ENCODE peak calls at places on chromosomes 6 and 20, in seven cellular contexts. U, Z, L, T, A, W and B are unnamed samples.

GRCh38 chr20:25076731-25077609 is 5.0 kb downstream of the VSX1 start:
- DNase-seq in W (no peak), U (peak), L (no peak), T (no peak), A (peak), Z (no peak), B (no peak)

GRCh38 chr6:699319-699718 is 6.4 kb upstream of the EXOC2 start:
- DNase-seq in T (no peak), L (no peak), A (no peak), W (no peak), U (no peak), Z (no peak), B (no peak)

GRCh38 chr6:96420294-96420693 is 101.3 kb upstream of the UFL1 start:
- DNase-seq in W (no peak), T (no peak), U (no peak), L (no peak), Z (no peak), A (no peak), B (no peak)

GRCh38 chr20:51500311-51500710 is 42.2 kb downstream of the NFATC2 start:
- DNase-seq in T (peak), Z (no peak), A (no peak), L (peak), W (peak), U (no peak), B (peak)

GRCh38 chr20:63648190-63648589 is 5.0 kb downstream of the STMN3 start:
- DNase-seq in Z (no peak), L (no peak), T (no peak), W (no peak), U (no peak), A (no peak), B (no peak)

GRCh38 chr6:133595076-133595868 is 293.6 kb upstream of the TCF21 start:
- DNase-seq in Z (no peak), U (no peak), L (no peak), W (no peak), T (no peak), A (no peak), B (no peak)

GRCh38 chr6:158313989-158314388 is 1.7 kb downstream of the TULP4 start:
- DNase-seq in T (no peak), Z (no peak), L (no peak), W (no peak), U (no peak), A (no peak), B (peak)

GRCh38 chr6:35136185-35136584 is 5.0 kb downstream of the TCP11 start:
- DNase-seq in U (no peak), Z (no peak), L (no peak), W (no peak), A (no peak), T (no peak), B (no peak)

GRCh38 chr6:88616380-88616779 is 347.0 kb downstream of the RNGTT start:
- DNase-seq in A (no peak), T (no peak), L (no peak), W (no peak), Z (no peak), U (no peak), B (no peak)

GRCh38 chr20:62120990-62121775 is 1.1 kb upstream of the LSM14B start:
- DNase-seq in W (no peak), Z (no peak), L (no peak), A (peak), U (no peak), T (no peak), B (no peak)

GRCh38 chr20:7926767-7927166 is 13.5 kb downstream of the HAO1 start:
- DNase-seq in Z (no peak), T (no peak), W (no peak), L (no peak), A (peak), U (no peak), B (no peak)

GRCh38 chr6:16126881-16127280 is 2.0 kb upstream of the MYLIP start:
- DNase-seq in Z (no peak), L (no peak), A (no peak), W (no peak), U (no peak), T (no peak), B (no peak)

GRCh38 chr6:100918152-100918551 is 37.0 kb upstream of the ASCC3 start:
- DNase-seq in Z (no peak), T (no peak), A (no peak), W (no peak), U (no peak), L (no peak), B (no peak)

GRCh38 chr6:148446681-148447080 is 104.0 kb downstream of the SASH1 start:
- DNase-seq in L (no peak), T (no peak), Z (no peak), W (no peak), U (no peak), A (no peak), B (no peak)

GRCh38 chr6:63637865-63638445 is 2.4 kb downstream of the PHF3 start:
- DNase-seq in W (no peak), Z (no peak), A (peak), U (no peak), T (no peak), L (no peak), B (no peak)

GRCh38 chr6:137975058-137975940 is 108.2 kb downstream of the TNFAIP3 start:
- DNase-seq in U (no peak), W (no peak), Z (no peak), L (no peak), T (peak), A (peak), B (no peak)

GRCh38 chr6:33875141-33875581 is 71.4 kb upstream of the MLN start:
- DNase-seq in A (no peak), L (no peak), W (no peak), T (no peak), U (no peak), Z (no peak), B (no peak)

GRCh38 chr6:163741743-163742363 is 327.3 kb downstream of the QKI start:
- DNase-seq in T (no peak), W (no peak), L (no peak), A (no peak), Z (no peak), U (no peak), B (no peak)